ENCODE peak calls at places on chromosomes 4 and X, in six cellular contexts. G, X, H, U, D and S are unnamed samples.

GRCh38 chr4:78671812-78672440 is 104.2 kb upstream of the BMP2K start:
- DNase-seq in G (no peak), X (no peak), H (no peak), U (no peak), D (no peak), S (no peak)

GRCh38 chr4:96598465-96598864 is 758.6 kb downstream of the PDHA2 start:
- DNase-seq in G (no peak), X (no peak), H (no peak), U (no peak), D (no peak), S (no peak)

GRCh38 chrX:106955004-106955772 is 35.0 kb downstream of the CLDN2 start:
- DNase-seq in G (no peak), X (no peak), H (no peak), U (no peak), D (no peak), S (peak; percentile 5)

GRCh38 chrX:152138388-152138784 is at the start of gene MAGEA10:
- DNase-seq in G (no peak), X (no peak), H (no peak), U (no peak), D (no peak), S (no peak)

GRCh38 chr4:175125410-175126068 is 207.4 kb downstream of the ADAM29 start:
- DNase-seq in G (no peak), X (peak; percentile 11), H (no peak), U (no peak), D (no peak), S (no peak)

GRCh38 chr4:113565702-113566012 is 195.9 kb downstream of the CAMK2D start:
- DNase-seq in G (no peak), X (no peak), H (no peak), U (no peak), D (no peak), S (no peak)

GRCh38 chr4:4320528-4320927 is 30.5 kb downstream of the ZBTB49 start:
- DNase-seq in G (no peak), X (no peak), H (no peak), U (no peak), D (no peak), S (no peak)

GRCh38 chrX:23773601-23774175 is 9.3 kb upstream of the SAT1 start:
- DNase-seq in G (peak; percentile 40), X (peak; percentile 62), H (no peak), U (no peak), D (no peak), S (no peak)

GRCh38 chrX:20218809-20219505 is 47.8 kb downstream of the RPS6KA3 start:
- DNase-seq in G (no peak), X (no peak), H (no peak), U (no peak), D (peak; percentile 5), S (no peak)

GRCh38 chrX:130172127-130172834 is 519 bp downstream of the RAB33A start:
- DNase-seq in G (no peak), X (no peak), H (no peak), U (no peak), D (no peak), S (no peak)

GRCh38 chr4:86959588-86960500 is 25.0 kb downstream of the AFF1 start:
- DNase-seq in G (no peak), X (no peak), H (no peak), U (no peak), D (no peak), S (no peak)

GRCh38 chr4:86960557-86960959 is 25.7 kb downstream of the AFF1 start:
- DNase-seq in G (no peak), X (no peak), H (no peak), U (no peak), D (no peak), S (no peak)

GRCh38 chr4:86963697-86964096 is 28.9 kb downstream of the AFF1 start:
- DNase-seq in G (no peak), X (no peak), H (no peak), U (peak; percentile 28), D (no peak), S (no peak)

GRCh38 chr4:86961103-86961502 is 26.3 kb downstream of the AFF1 start:
- DNase-seq in G (no peak), X (no peak), H (no peak), U (no peak), D (no peak), S (no peak)

GRCh38 chr4:86961605-86962295 is 26.9 kb downstream of the AFF1 start:
- DNase-seq in G (no peak), X (peak; percentile 93), H (no peak), U (no peak), D (no peak), S (no peak)
- H3K27ac ChIP-seq in G (no peak overlapping the region), X (peak overlapping the region; percentile 98), H (no peak overlapping the region), U (no peak overlapping the region), D (no peak overlapping the region), S (no peak overlapping the region)

GRCh38 chrX:12988797-12989196 is 13.9 kb downstream of the TMSB4X start:
- DNase-seq in G (no peak), X (no peak), H (peak; percentile 68), U (peak; percentile 62), D (peak; percentile 57), S (no peak)
- H3K27ac ChIP-seq in G (no peak overlapping the region), X (no peak overlapping the region), H (no peak overlapping the region), U (peak overlapping the region; percentile 42), D (peak overlapping the region; percentile 86), S (peak overlapping the region; percentile 75)

GRCh38 chr4:704971-705277 is 708 bp upstream of the PCGF3 start:
- DNase-seq in G (no peak), X (no peak), H (no peak), U (no peak), D (no peak), S (no peak)
- H3K27ac ChIP-seq in G (no peak overlapping the region), X (no peak overlapping the region), H (peak overlapping the region; percentile 89), U (peak overlapping the region; percentile 67), D (peak overlapping the region; percentile 68), S (no peak overlapping the region)

GRCh38 chrX:153932220-153932915 is 2.5 kb downstream of the NAA10 start:
- DNase-seq in G (no peak), X (no peak), H (no peak), U (no peak), D (no peak), S (no peak)
- H3K27ac ChIP-seq in G (no peak overlapping the region), X (no peak overlapping the region), H (no peak overlapping the region), U (no peak overlapping the region), D (no peak overlapping the region), S (no peak overlapping the region)

DNA sequence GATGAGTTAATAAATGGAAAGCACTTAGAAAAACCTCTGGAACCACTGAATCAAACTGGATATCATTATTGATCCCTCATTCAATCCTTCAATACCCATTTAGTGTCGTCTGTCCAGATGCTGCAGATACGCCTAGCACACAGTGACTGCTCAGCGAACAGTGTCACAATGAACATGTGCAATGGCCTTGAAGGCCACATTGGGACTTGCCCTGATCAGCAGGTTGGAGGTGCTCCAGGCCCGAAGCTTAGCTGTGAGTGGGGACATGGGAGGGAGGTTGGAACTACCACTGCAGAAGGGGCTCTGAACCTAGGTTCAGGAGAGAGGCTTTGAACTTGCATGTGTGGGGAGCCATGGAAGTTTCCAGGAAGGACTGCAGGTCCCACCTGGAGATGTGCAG is 17.2 kb downstream of the GPKOW start:
- DNase-seq in G (no peak), X (no peak), H (no peak), U (no peak), D (no peak), S (no peak)
- H3K27ac ChIP-seq in G (no peak overlapping the region), X (no peak overlapping the region), H (no peak overlapping the region), U (no peak overlapping the region), D (no peak overlapping the region), S (no peak overlapping the region)

GRCh38 chr4:118753685-118754084 is 68.5 kb downstream of the METTL14 start:
- DNase-seq in G (no peak), X (no peak), H (no peak), U (no peak), D (no peak), S (no peak)
- H3K27ac ChIP-seq in G (no peak overlapping the region), X (no peak overlapping the region), H (no peak overlapping the region), U (no peak overlapping the region), D (no peak overlapping the region), S (no peak overlapping the region)